ENCODE peak calls at places on chromosomes 13 and 19, in nine cellular contexts. S is head of caudate nucleus, J is NCI-H1105, H is immature natural killer cell, T is posterior cingulate gyrus, F is stromal cell of bone marrow, R is adrenal gland, B is KBM-7, M is cardiac muscle cell. L is an unnamed sample.

GRCh38 chr13:44305845-44306244 is 67.8 kb upstream of the SERP2 start:
- DNase-seq in S (no peak), J (no peak), H (no peak), T (no peak), F (no peak), R (no peak), B (no peak), M (no peak), L (no peak)

GRCh38 chr13:57045816-57046691 is 94.7 kb upstream of the PRR20A start:
- DNase-seq in S (no peak), J (no peak), H (no peak), T (no peak), F (no peak), R (no peak), B (no peak), M (peak), L (no peak)

GRCh38 chr19:13964776-13965175 is 12.5 kb downstream of the DCAF15 start:
- DNase-seq in S (no peak), J (no peak), H (no peak), T (no peak), F (no peak), R (no peak), B (no peak), M (no peak), L (no peak)

GRCh38 chr19:54081032-54081431 is at the start of gene TARM1:
- DNase-seq in S (no peak), J (no peak), H (no peak), T (no peak), F (no peak), R (no peak), B (no peak), M (no peak), L (no peak)

GRCh38 chr19:45693168-45693788 is 812 bp downstream of the QPCTL start:
- DNase-seq in S (peak), J (peak), H (peak), T (peak), F (peak), R (peak), B (peak), M (peak), L (peak)

GRCh38 chr13:21710163-21710562 is 39.3 kb downstream of the FGF9 start:
- DNase-seq in S (no peak), J (no peak), H (no peak), T (no peak), F (no peak), R (no peak), B (no peak), M (no peak), L (no peak)

GRCh38 chr19:2774953-2775555 is 8.0 kb downstream of the SGTA start:
- DNase-seq in S (no peak), J (no peak), H (peak), T (no peak), F (no peak), R (peak), B (no peak), M (no peak), L (no peak)

GRCh38 chr19:6903446-6903845 is 16.1 kb downstream of the ADGRE1 start:
- DNase-seq in S (no peak), J (no peak), H (no peak), T (no peak), F (no peak), R (no peak), B (no peak), M (no peak), L (no peak)

GRCh38 chr13:40591091-40591490 is 75.3 kb downstream of the FOXO1 start:
- DNase-seq in S (no peak), J (no peak), H (no peak), T (no peak), F (no peak), R (no peak), B (no peak), M (no peak), L (no peak)

GRCh38 chr19:12156254-12157058 is at the start of gene ZNF625:
- DNase-seq in S (peak), J (peak), H (peak), T (peak), F (peak), R (peak), B (no peak), M (peak), L (no peak)